ENCODE peak calls at places on chromosomes 1 and 21, in seven cellular contexts. One of them, this sample, is unnamed.

GRCh38 chr1:2381741-2382620 is 9.4 kb downstream of the MORN1 start:
- DNase-seq in fibroblast of pulmonary artery: peak
- DNase-seq in cardiac muscle cell: peak
- DNase-seq in Panc1: peak
- DNase-seq in lung: peak
- DNase-seq in GM23338: peak
- DNase-seq in upper lobe of left lung: peak
- DNase-seq in this sample: peak

GRCh38 chr1:206693029-206693428 is 8.3 kb downstream of the MAPKAPK2 start:
- DNase-seq in Panc1: no peak
- DNase-seq in GM23338: no peak
- DNase-seq in upper lobe of left lung: no peak
- DNase-seq in lung: no peak
- DNase-seq in cardiac muscle cell: peak
- DNase-seq in fibroblast of pulmonary artery: peak
- DNase-seq in this sample: peak

GRCh38 chr1:62325076-62325475 is 5.8 kb upstream of the KANK4 start:
- DNase-seq in GM23338: no peak
- DNase-seq in upper lobe of left lung: no peak
- DNase-seq in cardiac muscle cell: peak
- DNase-seq in Panc1: no peak
- DNase-seq in lung: no peak
- DNase-seq in fibroblast of pulmonary artery: peak
- DNase-seq in this sample: peak

GRCh38 chr1:151970128-151970527 is 23.5 kb downstream of the S100A10 start:
- DNase-seq in Panc1: no peak
- DNase-seq in cardiac muscle cell: no peak
- DNase-seq in fibroblast of pulmonary artery: no peak
- DNase-seq in upper lobe of left lung: no peak
- DNase-seq in GM23338: no peak
- DNase-seq in lung: no peak
- DNase-seq in this sample: peak

GRCh38 chr21:42671778-42672593 is 18.6 kb downstream of the PDE9A start:
- DNase-seq in GM23338: no peak
- DNase-seq in lung: no peak
- DNase-seq in fibroblast of pulmonary artery: no peak
- DNase-seq in upper lobe of left lung: no peak
- DNase-seq in Panc1: no peak
- DNase-seq in cardiac muscle cell: no peak
- DNase-seq in this sample: no peak

GRCh38 chr1:67332653-67333529 is 25.2 kb downstream of the IL12RB2 start:
- DNase-seq in GM23338: no peak
- DNase-seq in cardiac muscle cell: no peak
- DNase-seq in upper lobe of left lung: no peak
- DNase-seq in fibroblast of pulmonary artery: no peak
- DNase-seq in lung: no peak
- DNase-seq in Panc1: no peak
- DNase-seq in this sample: no peak

GRCh38 chr1:241902376-241903067 is 54.5 kb downstream of the EXO1 start:
- DNase-seq in cardiac muscle cell: peak
- DNase-seq in Panc1: no peak
- DNase-seq in GM23338: no peak
- DNase-seq in lung: no peak
- DNase-seq in fibroblast of pulmonary artery: peak
- DNase-seq in upper lobe of left lung: no peak
- DNase-seq in this sample: peak

GRCh38 chr21:46057111-46057709 is 40.7 kb upstream of the COL6A2 start:
- DNase-seq in lung: no peak
- DNase-seq in upper lobe of left lung: no peak
- DNase-seq in cardiac muscle cell: no peak
- DNase-seq in GM23338: no peak
- DNase-seq in fibroblast of pulmonary artery: no peak
- DNase-seq in Panc1: no peak
- DNase-seq in this sample: no peak

GRCh38 chr1:246110343-246111219 is 396.5 kb downstream of the SMYD3 start:
- DNase-seq in Panc1: no peak
- DNase-seq in lung: no peak
- DNase-seq in upper lobe of left lung: no peak
- DNase-seq in fibroblast of pulmonary artery: peak
- DNase-seq in GM23338: no peak
- DNase-seq in cardiac muscle cell: no peak
- DNase-seq in this sample: peak

GRCh38 chr1:113459279-113459678 is 69.0 kb downstream of the MAGI3 start:
- DNase-seq in fibroblast of pulmonary artery: peak
- DNase-seq in cardiac muscle cell: no peak
- DNase-seq in upper lobe of left lung: no peak
- DNase-seq in GM23338: no peak
- DNase-seq in lung: no peak
- DNase-seq in Panc1: no peak
- DNase-seq in this sample: peak

GRCh38 chr21:14071902-14072734 is 138.6 kb downstream of the LIPI start:
- DNase-seq in fibroblast of pulmonary artery: no peak
- DNase-seq in upper lobe of left lung: no peak
- DNase-seq in lung: no peak
- DNase-seq in cardiac muscle cell: no peak
- DNase-seq in Panc1: no peak
- DNase-seq in GM23338: no peak
- DNase-seq in this sample: no peak

GRCh38 chr1:83581747-83582146 is 417.2 kb downstream of the TTLL7 start:
- DNase-seq in upper lobe of left lung: peak
- DNase-seq in lung: no peak
- DNase-seq in fibroblast of pulmonary artery: no peak
- DNase-seq in GM23338: no peak
- DNase-seq in cardiac muscle cell: no peak
- DNase-seq in Panc1: no peak
- DNase-seq in this sample: no peak

GRCh38 chr21:44932366-44933181 is 7.3 kb upstream of the SLX9 start:
- DNase-seq in GM23338: no peak
- DNase-seq in Panc1: no peak
- DNase-seq in fibroblast of pulmonary artery: no peak
- DNase-seq in lung: no peak
- DNase-seq in upper lobe of left lung: peak
- DNase-seq in cardiac muscle cell: peak
- DNase-seq in this sample: no peak

GRCh38 chr1:87450136-87450535 is 121.5 kb downstream of the LMO4 start:
- DNase-seq in Panc1: no peak
- DNase-seq in fibroblast of pulmonary artery: no peak
- DNase-seq in cardiac muscle cell: no peak
- DNase-seq in GM23338: no peak
- DNase-seq in upper lobe of left lung: no peak
- DNase-seq in lung: no peak
- DNase-seq in this sample: no peak

GRCh38 chr1:64163972-64164371 is 39.5 kb upstream of the UBE2U start:
- DNase-seq in cardiac muscle cell: no peak
- DNase-seq in lung: no peak
- DNase-seq in fibroblast of pulmonary artery: peak
- DNase-seq in GM23338: peak
- DNase-seq in Panc1: no peak
- DNase-seq in upper lobe of left lung: no peak
- DNase-seq in this sample: peak

GRCh38 chr1:211324992-211325775 is 1.4 kb upstream of the TRAF5 start:
- DNase-seq in Panc1: no peak
- DNase-seq in fibroblast of pulmonary artery: no peak
- DNase-seq in lung: no peak
- DNase-seq in cardiac muscle cell: no peak
- DNase-seq in upper lobe of left lung: no peak
- DNase-seq in GM23338: no peak
- DNase-seq in this sample: no peak

GRCh38 chr21:40793057-40793456 is 53.9 kb downstream of the DSCAM start:
- DNase-seq in Panc1: no peak
- DNase-seq in cardiac muscle cell: no peak
- DNase-seq in fibroblast of pulmonary artery: no peak
- DNase-seq in lung: no peak
- DNase-seq in upper lobe of left lung: no peak
- DNase-seq in GM23338: no peak
- DNase-seq in this sample: no peak

GRCh38 chr1:239253032-239253431 is 133.3 kb upstream of the CHRM3 start:
- DNase-seq in Panc1: no peak
- DNase-seq in upper lobe of left lung: no peak
- DNase-seq in GM23338: peak
- DNase-seq in fibroblast of pulmonary artery: no peak
- DNase-seq in cardiac muscle cell: no peak
- DNase-seq in lung: no peak
- DNase-seq in this sample: no peak

GRCh38 chr1:76075877-76076276 is 1.3 kb downstream of the ST6GALNAC3 start:
- DNase-seq in Panc1: no peak
- DNase-seq in lung: no peak
- DNase-seq in fibroblast of pulmonary artery: peak
- DNase-seq in upper lobe of left lung: no peak
- DNase-seq in cardiac muscle cell: no peak
- DNase-seq in GM23338: no peak
- DNase-seq in this sample: no peak

DNA sequence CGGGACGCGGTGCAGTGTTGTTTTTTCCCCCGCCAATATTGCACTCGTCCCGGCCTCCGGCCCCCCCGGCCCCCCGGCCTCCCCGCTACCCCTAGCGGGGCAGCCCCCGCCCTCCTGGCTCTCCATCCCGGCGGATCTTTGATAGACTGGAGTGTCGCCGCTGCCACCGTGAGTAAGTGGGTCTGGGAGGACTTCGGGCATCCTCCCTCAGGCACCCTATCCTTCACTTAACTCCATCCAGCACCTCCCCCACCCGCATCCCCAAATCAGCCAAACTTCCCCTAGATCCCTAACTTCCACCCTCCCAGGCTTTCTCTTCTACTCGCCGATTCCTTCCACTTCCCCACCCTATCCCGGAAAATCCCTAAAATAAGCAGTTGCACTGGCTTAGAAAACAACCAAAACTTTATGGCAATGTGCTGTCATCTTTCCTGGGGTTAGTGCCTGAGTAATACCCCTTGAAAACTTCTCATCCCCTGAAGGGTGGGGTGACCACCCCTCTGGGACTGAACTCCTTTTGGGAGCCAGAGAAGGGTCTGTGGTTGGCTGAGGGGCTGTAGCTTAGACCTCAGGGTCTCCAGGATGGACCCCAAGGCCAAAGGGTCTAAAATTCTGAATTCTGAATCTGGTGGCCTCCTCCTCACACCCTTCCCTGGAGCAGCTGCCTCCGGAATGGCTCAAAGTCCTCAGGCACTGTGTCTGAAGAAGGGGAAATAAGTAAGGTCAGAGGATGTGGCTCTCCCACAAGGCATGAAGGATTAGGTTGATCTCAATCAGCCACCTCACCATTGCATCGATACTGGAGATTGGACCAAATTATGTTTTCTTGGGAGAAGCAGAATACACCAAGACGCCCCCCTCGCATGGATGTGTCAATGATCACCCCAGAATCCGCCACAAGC is 12.2 kb downstream of the THBS3 start:
- DNase-seq in GM23338: peak
- DNase-seq in Panc1: no peak
- DNase-seq in upper lobe of left lung: no peak
- DNase-seq in cardiac muscle cell: no peak
- DNase-seq in lung: no peak
- DNase-seq in fibroblast of pulmonary artery: no peak
- DNase-seq in this sample: no peak
- H3K4me3 ChIP-seq in GM23338: peak
- H3K4me3 ChIP-seq in Panc1: peak
- H3K4me3 ChIP-seq in upper lobe of left lung: peak
- H3K4me3 ChIP-seq in cardiac muscle cell: peak
- H3K4me3 ChIP-seq in lung: no peak
- H3K4me3 ChIP-seq in fibroblast of pulmonary artery: peak
- H3K4me3 ChIP-seq in this sample: peak

GRCh38 chr1:37958690-37959089 is 11.8 kb upstream of the INPP5B start:
- DNase-seq in cardiac muscle cell: no peak
- DNase-seq in upper lobe of left lung: no peak
- DNase-seq in GM23338: no peak
- DNase-seq in Panc1: no peak
- DNase-seq in fibroblast of pulmonary artery: peak
- DNase-seq in lung: no peak
- DNase-seq in this sample: peak
- TF ChIP-seq CTCF in cardiac muscle cell: no peak
- TF ChIP-seq CTCF in upper lobe of left lung: no peak
- TF ChIP-seq CTCF in GM23338: no peak
- TF ChIP-seq CTCF in Panc1: no peak
- TF ChIP-seq CTCF in fibroblast of pulmonary artery: no peak
- TF ChIP-seq CTCF in lung: no peak
- TF ChIP-seq CTCF in this sample: no peak

DNA sequence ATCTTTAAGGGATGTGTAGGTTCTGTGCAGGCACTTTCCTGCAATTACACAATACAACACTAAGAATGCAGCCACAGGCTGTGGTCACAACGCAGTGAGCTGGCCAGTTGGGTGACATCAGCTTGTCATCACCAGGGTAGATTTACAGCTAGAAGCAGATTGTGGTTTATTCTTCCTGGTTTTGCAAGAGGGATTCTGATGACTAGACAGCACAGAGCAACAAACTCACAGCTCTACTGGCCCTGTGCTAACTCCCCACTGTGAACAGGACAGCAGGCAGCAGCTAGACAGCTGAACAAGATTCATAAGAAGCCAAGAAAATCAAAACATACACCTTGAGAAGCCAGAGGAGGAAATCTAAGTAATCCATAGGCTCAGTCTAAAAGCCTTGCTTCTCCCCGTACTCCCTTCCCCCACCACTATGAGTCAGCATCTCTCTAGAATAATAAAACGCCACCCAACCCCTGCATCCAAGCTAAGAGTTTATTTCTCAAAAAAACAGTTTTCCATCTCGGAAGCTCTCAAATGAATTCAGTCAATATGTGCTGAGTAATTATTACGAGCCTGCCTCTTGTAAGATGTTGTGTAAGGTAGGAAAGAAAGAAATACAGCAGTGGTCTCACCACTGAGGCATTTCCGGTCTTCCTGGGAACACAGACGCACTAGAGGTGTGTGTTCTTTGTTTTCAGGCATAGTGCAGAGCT is 162.8 kb downstream of the NTPCR start:
- DNase-seq in fibroblast of pulmonary artery: peak
- DNase-seq in cardiac muscle cell: peak
- DNase-seq in GM23338: peak
- DNase-seq in lung: peak
- DNase-seq in Panc1: peak
- DNase-seq in upper lobe of left lung: no peak
- DNase-seq in this sample: peak
- H3K4me3 ChIP-seq in fibroblast of pulmonary artery: peak
- H3K4me3 ChIP-seq in cardiac muscle cell: no peak
- H3K4me3 ChIP-seq in GM23338: peak
- H3K4me3 ChIP-seq in lung: no peak
- H3K4me3 ChIP-seq in Panc1: peak
- H3K4me3 ChIP-seq in upper lobe of left lung: peak
- H3K4me3 ChIP-seq in this sample: no peak

DNA sequence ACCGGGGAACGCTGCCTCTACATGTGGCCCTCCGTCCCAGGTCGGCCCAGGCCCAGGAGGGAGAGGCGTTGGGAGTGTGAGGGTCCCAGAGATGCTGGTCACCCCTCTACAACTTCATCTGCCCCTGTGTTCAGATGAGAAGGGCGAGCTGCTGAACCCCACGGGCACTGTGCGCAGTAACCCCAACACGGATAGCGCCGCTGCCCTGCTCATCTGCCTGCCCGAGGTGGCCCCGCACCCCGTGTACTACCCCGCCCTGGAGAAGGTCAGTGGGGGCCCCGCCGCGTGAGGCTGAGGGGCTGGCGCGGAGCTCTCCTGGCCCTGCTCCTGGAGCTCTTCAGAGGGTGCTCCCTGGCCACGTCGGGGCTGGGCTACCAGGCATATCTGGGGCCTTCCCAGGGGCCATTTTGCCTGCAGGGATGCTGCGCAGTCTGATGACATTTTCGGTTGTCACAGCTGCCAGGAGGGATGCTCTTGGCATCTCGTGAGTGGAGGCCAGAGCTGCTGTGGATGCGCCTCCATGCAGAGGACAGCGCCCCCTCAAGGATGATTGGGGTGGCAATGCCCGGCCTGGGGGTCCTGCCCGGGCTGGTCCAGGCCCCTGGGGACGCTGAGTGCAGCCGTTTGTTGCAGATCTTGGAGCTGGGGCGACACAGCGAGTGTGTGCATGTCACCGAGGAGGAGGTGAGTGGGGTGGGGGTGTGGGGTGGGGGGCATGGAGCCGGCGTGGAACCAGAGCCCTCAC is 68.6 kb downstream of the PIK3CD start:
- DNase-seq in fibroblast of pulmonary artery: no peak
- DNase-seq in Panc1: no peak
- DNase-seq in upper lobe of left lung: peak
- DNase-seq in lung: no peak
- DNase-seq in GM23338: peak
- DNase-seq in cardiac muscle cell: no peak
- DNase-seq in this sample: no peak
- TF ChIP-seq CTCF in fibroblast of pulmonary artery: no peak
- TF ChIP-seq CTCF in Panc1: no peak
- TF ChIP-seq CTCF in upper lobe of left lung: no peak
- TF ChIP-seq CTCF in lung: no peak
- TF ChIP-seq CTCF in GM23338: peak
- TF ChIP-seq CTCF in cardiac muscle cell: no peak
- TF ChIP-seq CTCF in this sample: no peak

This sample was measured in fibroblast of mammary gland.